ENCODE peak calls at places on chromosome X, in five cellular contexts. C is COR-L47; N is left colon; L is brain pericyte; S is stimulated activated CD8-positive, alpha-beta memory T cell treated with anti-CD3 and anti-CD28 coated beads, Interleukin-4, amount 100 ng/mL, for 48 hours. H is an unnamed sample.

GRCh38 chrX:110758781-110759180 is 36.8 kb downstream of the CHRDL1 start:
- DNase-seq in S (no peak), L (no peak), C (no peak), N (no peak), H (no peak)

GRCh38 chrX:7076245-7076661 is 71.3 kb upstream of the STS start:
- DNase-seq in L (no peak), N (no peak), S (no peak), C (no peak), H (no peak)

GRCh38 chrX:30865020-30865419 is 24.0 kb downstream of the TAB3 start:
- DNase-seq in S (peak; percentile 24), L (no peak), C (no peak), N (peak; percentile 6), H (no peak)

GRCh38 chrX:68895339-68896250 is 66.8 kb downstream of the EFNB1 start:
- DNase-seq in N (peak; percentile 67), C (no peak), S (no peak), L (no peak), H (no peak)

GRCh38 chrX:147848009-147848408 is 63.7 kb upstream of the FMR1 start:
- DNase-seq in N (no peak), L (no peak), C (no peak), S (no peak), H (no peak)

GRCh38 chrX:23742174-23742692 is 843 bp downstream of the ACOT9 start:
- DNase-seq in S (peak; percentile 31), C (no peak), L (peak; percentile 6), N (peak; percentile 23), H (no peak)

GRCh38 chrX:69163936-69164741 is 1.1 kb downstream of the PJA1 start:
- DNase-seq in C (no peak), S (peak; percentile 52), N (peak; percentile 47), L (no peak), H (peak; percentile 56)

GRCh38 chrX:45803383-45803921 is 602.8 kb upstream of the DIPK2B start:
- DNase-seq in C (no peak), L (peak; percentile 43), N (no peak), S (no peak), H (no peak)

GRCh38 chrX:77275392-77275791 is 171.8 kb upstream of the FGF16 start:
- DNase-seq in N (no peak), C (no peak), S (no peak), L (no peak), H (no peak)

GRCh38 chrX:48800574-48801280 is 1.1 kb upstream of the HDAC6 start:
- DNase-seq in S (peak; percentile 24), N (no peak), L (no peak), C (no peak), H (no peak)

GRCh38 chrX:10172867-10173266 is 16.1 kb downstream of the CLCN4 start:
- DNase-seq in C (no peak), N (no peak), L (no peak), S (no peak), H (no peak)

GRCh38 chrX:135086197-135086854 is 34.0 kb downstream of the ETDB start:
- DNase-seq in S (no peak), N (no peak), L (no peak), C (peak; percentile 46), H (peak; percentile 40)

GRCh38 chrX:27555514-27555913 is 34.6 kb upstream of the DCAF8L2 start:
- DNase-seq in C (peak; percentile 8), S (no peak), N (no peak), L (no peak), H (no peak)

GRCh38 chrX:10486373-10486772 is 134.0 kb downstream of the MID1 start:
- DNase-seq in L (no peak), S (no peak), N (no peak), C (no peak), H (no peak)

GRCh38 chrX:12903646-12904045 is 2.8 kb upstream of the TLR8 start:
- DNase-seq in C (no peak), N (no peak), S (no peak), L (no peak), H (no peak)

GRCh38 chrX:129696463-129697155 is 41.9 kb upstream of the APLN start:
- DNase-seq in N (no peak), L (no peak), S (no peak), C (no peak), H (no peak)

GRCh38 chrX:144219035-144219434 is 335.2 kb downstream of the UBE2NL start:
- DNase-seq in N (no peak), S (no peak), L (no peak), C (no peak), H (no peak)

GRCh38 chrX:54397113-54397512 is 39.3 kb upstream of the WNK3 start:
- DNase-seq in C (no peak), N (no peak), L (no peak), S (no peak), H (no peak)

GRCh38 chrX:147962476-147962875 is 18.7 kb upstream of the FMR1NB start:
- DNase-seq in C (no peak), N (no peak), L (no peak), S (no peak), H (no peak)

GRCh38 chrX:135382260-135382659 is 39.5 kb upstream of the SMIM10L2A start:
- DNase-seq in L (no peak), C (no peak), N (no peak), S (no peak), H (no peak)

GRCh38 chrX:132292753-132293152 is 73.5 kb upstream of the RAP2C start:
- DNase-seq in S (no peak), N (no peak), C (no peak), L (peak; percentile 1), H (no peak)

GRCh38 chrX:40459576-40460158 is 121.1 kb upstream of the ATP6AP2 start:
- DNase-seq in C (no peak), L (no peak), N (no peak), S (no peak), H (no peak)

GRCh38 chrX:3962511-3963350 is 249.3 kb upstream of the PRKX start:
- DNase-seq in C (no peak), S (no peak), L (no peak), N (no peak), H (peak; percentile 3)

GRCh38 chrX:110108381-110108796 is 105.5 kb downstream of the TMEM164 start:
- DNase-seq in C (peak; percentile 29), L (no peak), S (no peak), N (no peak), H (no peak)

GRCh38 chrX:20595928-20596550 is 329.3 kb upstream of the RPS6KA3 start:
- DNase-seq in C (no peak), N (no peak), S (peak; percentile 69), L (no peak), H (peak; percentile 24)

GRCh38 chrX:118519411-118520205 is 24.0 kb downstream of the DOCK11 start:
- DNase-seq in N (no peak), C (no peak), S (no peak), L (no peak), H (no peak)

GRCh38 chrX:40132751-40133150 is 35.0 kb upstream of the BCOR start:
- DNase-seq in N (peak; percentile 41), C (no peak), L (no peak), S (no peak), H (no peak)

GRCh38 chrX:44400588-44400987 is 57.1 kb upstream of the EFHC2 start:
- DNase-seq in S (peak; percentile 58), C (no peak), L (peak; percentile 7), N (no peak), H (no peak)

GRCh38 chrX:103356023-103356798 is at the start of gene TCEAL9:
- DNase-seq in N (peak; percentile 59), L (no peak), C (peak; percentile 51), S (peak; percentile 22), H (no peak)

GRCh38 chrX:119916310-119916709 is 20.6 kb downstream of the AKAP14 start:
- DNase-seq in C (no peak), N (no peak), S (no peak), L (no peak), H (no peak)

GRCh38 chrX:15436220-15436619 is 52.0 kb upstream of the VEGFD start:
- DNase-seq in S (no peak), N (no peak), L (no peak), C (no peak), H (no peak)

GRCh38 chrX:18769812-18770573 is 62.5 kb downstream of the PPEF1 start:
- DNase-seq in C (no peak), S (no peak), N (no peak), L (no peak), H (no peak)

GRCh38 chrX:130171446-130172126 is at the start of gene RAB33A:
- DNase-seq in N (peak; percentile 24), C (peak; percentile 30), L (no peak), S (peak; percentile 44), H (peak; percentile 56)

GRCh38 chrX:39645059-39645895 is 452.5 kb downstream of the BCOR start:
- DNase-seq in L (peak; percentile 11), C (no peak), S (peak; percentile 28), N (peak; percentile 30), H (no peak)

GRCh38 chrX:8907678-8908077 is 106.5 kb upstream of the FAM9A start:
- DNase-seq in C (no peak), S (no peak), L (no peak), N (no peak), H (no peak)

H was measured in activated naive CD4-positive, alpha-beta T cell treated with anti-CD3 and anti-CD28 coated beads, Interleukin-2, amount 50 U/mL, for 72 hours.